ENCODE peak calls at places on chromosomes 13 and 19, in six cellular contexts. One of them, this sample, is unnamed.
A peak's percentile ranks its signal among the peaks of the same experiment; 100 is the strongest.

GRCh38 chr13:48319458-48320395 is 16.2 kb downstream of the RB1 start:
- DNase-seq in activated CD4-positive, alpha-beta T cell treated with anti-CD3 and anti-CD28 coated beads, Interleukin-2, amount 10 ng/mL, durations not matched to agents 7 days and 5 days: no peak
- DNase-seq in nephron progenitor cell: no peak
- DNase-seq in neural crest cell: no peak
- DNase-seq in C1 segment of cervical spinal cord: no peak
- DNase-seq in HS-5: no peak
- DNase-seq in this sample: no peak

GRCh38 chr13:57813641-57814040 is 182.1 kb downstream of the PCDH17 start:
- DNase-seq in activated CD4-positive, alpha-beta T cell treated with anti-CD3 and anti-CD28 coated beads, Interleukin-2, amount 10 ng/mL, durations not matched to agents 7 days and 5 days: no peak
- DNase-seq in nephron progenitor cell: no peak
- DNase-seq in neural crest cell: no peak
- DNase-seq in C1 segment of cervical spinal cord: no peak
- DNase-seq in HS-5: no peak
- DNase-seq in this sample: no peak

GRCh38 chr19:51986309-51987291 is at the start of gene ZNF350:
- DNase-seq in activated CD4-positive, alpha-beta T cell treated with anti-CD3 and anti-CD28 coated beads, Interleukin-2, amount 10 ng/mL, durations not matched to agents 7 days and 5 days: peak; percentile 95
- DNase-seq in nephron progenitor cell: peak; percentile 72
- DNase-seq in neural crest cell: peak; percentile 75
- DNase-seq in C1 segment of cervical spinal cord: peak; percentile 84
- DNase-seq in HS-5: peak; percentile 74
- DNase-seq in this sample: peak; percentile 82

GRCh38 chr13:111303559-111303958 is 16.9 kb upstream of the TEX29 start:
- DNase-seq in activated CD4-positive, alpha-beta T cell treated with anti-CD3 and anti-CD28 coated beads, Interleukin-2, amount 10 ng/mL, durations not matched to agents 7 days and 5 days: no peak
- DNase-seq in nephron progenitor cell: no peak
- DNase-seq in neural crest cell: no peak
- DNase-seq in C1 segment of cervical spinal cord: no peak
- DNase-seq in HS-5: no peak
- DNase-seq in this sample: no peak

GRCh38 chr13:101893021-101893420 is 440.5 kb downstream of the ITGBL1 start:
- DNase-seq in activated CD4-positive, alpha-beta T cell treated with anti-CD3 and anti-CD28 coated beads, Interleukin-2, amount 10 ng/mL, durations not matched to agents 7 days and 5 days: no peak
- DNase-seq in nephron progenitor cell: no peak
- DNase-seq in neural crest cell: no peak
- DNase-seq in C1 segment of cervical spinal cord: no peak
- DNase-seq in HS-5: no peak
- DNase-seq in this sample: no peak

GRCh38 chr13:98252931-98253470 is 75.9 kb upstream of the RNF113B start:
- DNase-seq in activated CD4-positive, alpha-beta T cell treated with anti-CD3 and anti-CD28 coated beads, Interleukin-2, amount 10 ng/mL, durations not matched to agents 7 days and 5 days: no peak
- DNase-seq in nephron progenitor cell: no peak
- DNase-seq in neural crest cell: no peak
- DNase-seq in C1 segment of cervical spinal cord: no peak
- DNase-seq in HS-5: no peak
- DNase-seq in this sample: no peak

GRCh38 chr19:6402834-6403608 is 10.1 kb upstream of the GTF2F1 start:
- DNase-seq in activated CD4-positive, alpha-beta T cell treated with anti-CD3 and anti-CD28 coated beads, Interleukin-2, amount 10 ng/mL, durations not matched to agents 7 days and 5 days: no peak
- DNase-seq in nephron progenitor cell: peak; percentile 27
- DNase-seq in neural crest cell: peak; percentile 53
- DNase-seq in C1 segment of cervical spinal cord: peak; percentile 33
- DNase-seq in HS-5: no peak
- DNase-seq in this sample: no peak

GRCh38 chr19:10718205-10719196 is 622 bp downstream of the DNM2 start:
- DNase-seq in activated CD4-positive, alpha-beta T cell treated with anti-CD3 and anti-CD28 coated beads, Interleukin-2, amount 10 ng/mL, durations not matched to agents 7 days and 5 days: peak; percentile 52
- DNase-seq in nephron progenitor cell: peak; percentile 71
- DNase-seq in neural crest cell: peak; percentile 29
- DNase-seq in C1 segment of cervical spinal cord: no peak
- DNase-seq in HS-5: no peak
- DNase-seq in this sample: peak; percentile 56

GRCh38 chr13:30997697-30998547 is 65.5 kb downstream of the TEX26 start:
- DNase-seq in activated CD4-positive, alpha-beta T cell treated with anti-CD3 and anti-CD28 coated beads, Interleukin-2, amount 10 ng/mL, durations not matched to agents 7 days and 5 days: no peak
- DNase-seq in nephron progenitor cell: no peak
- DNase-seq in neural crest cell: no peak
- DNase-seq in C1 segment of cervical spinal cord: no peak
- DNase-seq in HS-5: no peak
- DNase-seq in this sample: no peak

GRCh38 chr13:78978381-78978998 is 319.5 kb upstream of the OBI1 start:
- DNase-seq in activated CD4-positive, alpha-beta T cell treated with anti-CD3 and anti-CD28 coated beads, Interleukin-2, amount 10 ng/mL, durations not matched to agents 7 days and 5 days: peak; percentile 61
- DNase-seq in nephron progenitor cell: peak; percentile 51
- DNase-seq in neural crest cell: peak; percentile 60
- DNase-seq in C1 segment of cervical spinal cord: no peak
- DNase-seq in HS-5: peak; percentile 19
- DNase-seq in this sample: peak; percentile 39

GRCh38 chr19:43362179-43362578 is 8.7 kb downstream of the CD177 start:
- DNase-seq in activated CD4-positive, alpha-beta T cell treated with anti-CD3 and anti-CD28 coated beads, Interleukin-2, amount 10 ng/mL, durations not matched to agents 7 days and 5 days: no peak
- DNase-seq in nephron progenitor cell: no peak
- DNase-seq in neural crest cell: no peak
- DNase-seq in C1 segment of cervical spinal cord: no peak
- DNase-seq in HS-5: no peak
- DNase-seq in this sample: no peak

GRCh38 chr13:93045836-93046235 is 180.8 kb upstream of the GPC6 start:
- DNase-seq in activated CD4-positive, alpha-beta T cell treated with anti-CD3 and anti-CD28 coated beads, Interleukin-2, amount 10 ng/mL, durations not matched to agents 7 days and 5 days: no peak
- DNase-seq in nephron progenitor cell: no peak
- DNase-seq in neural crest cell: no peak
- DNase-seq in C1 segment of cervical spinal cord: no peak
- DNase-seq in HS-5: no peak
- DNase-seq in this sample: no peak

GRCh38 chr19:45347570-45348366 is 7.2 kb downstream of the KLC3 start:
- DNase-seq in activated CD4-positive, alpha-beta T cell treated with anti-CD3 and anti-CD28 coated beads, Interleukin-2, amount 10 ng/mL, durations not matched to agents 7 days and 5 days: no peak
- DNase-seq in nephron progenitor cell: no peak
- DNase-seq in neural crest cell: no peak
- DNase-seq in C1 segment of cervical spinal cord: no peak
- DNase-seq in HS-5: no peak
- DNase-seq in this sample: no peak

GRCh38 chr19:45769821-45770191 is 754 bp upstream of the SIX5 start:
- DNase-seq in activated CD4-positive, alpha-beta T cell treated with anti-CD3 and anti-CD28 coated beads, Interleukin-2, amount 10 ng/mL, durations not matched to agents 7 days and 5 days: peak; percentile 62
- DNase-seq in nephron progenitor cell: peak; percentile 52
- DNase-seq in neural crest cell: no peak
- DNase-seq in C1 segment of cervical spinal cord: no peak
- DNase-seq in HS-5: no peak
- DNase-seq in this sample: peak; percentile 67

GRCh38 chr13:93174260-93174659 is 52.3 kb upstream of the GPC6 start:
- DNase-seq in activated CD4-positive, alpha-beta T cell treated with anti-CD3 and anti-CD28 coated beads, Interleukin-2, amount 10 ng/mL, durations not matched to agents 7 days and 5 days: no peak
- DNase-seq in nephron progenitor cell: no peak
- DNase-seq in neural crest cell: no peak
- DNase-seq in C1 segment of cervical spinal cord: no peak
- DNase-seq in HS-5: no peak
- DNase-seq in this sample: no peak

GRCh38 chr13:101941095-101941777 is 460.6 kb downstream of the FGF14 start:
- DNase-seq in activated CD4-positive, alpha-beta T cell treated with anti-CD3 and anti-CD28 coated beads, Interleukin-2, amount 10 ng/mL, durations not matched to agents 7 days and 5 days: no peak
- DNase-seq in nephron progenitor cell: no peak
- DNase-seq in neural crest cell: no peak
- DNase-seq in C1 segment of cervical spinal cord: no peak
- DNase-seq in HS-5: no peak
- DNase-seq in this sample: no peak

GRCh38 chr13:51844862-51845573 is at the start of gene TMEM272:
- DNase-seq in activated CD4-positive, alpha-beta T cell treated with anti-CD3 and anti-CD28 coated beads, Interleukin-2, amount 10 ng/mL, durations not matched to agents 7 days and 5 days: peak; percentile 40
- DNase-seq in nephron progenitor cell: peak; percentile 79
- DNase-seq in neural crest cell: peak; percentile 74
- DNase-seq in C1 segment of cervical spinal cord: peak; percentile 10
- DNase-seq in HS-5: no peak
- DNase-seq in this sample: peak; percentile 84

GRCh38 chr19:56769650-56770049 is 70.9 kb downstream of the PEG3 start:
- DNase-seq in activated CD4-positive, alpha-beta T cell treated with anti-CD3 and anti-CD28 coated beads, Interleukin-2, amount 10 ng/mL, durations not matched to agents 7 days and 5 days: no peak
- DNase-seq in nephron progenitor cell: no peak
- DNase-seq in neural crest cell: no peak
- DNase-seq in C1 segment of cervical spinal cord: no peak
- DNase-seq in HS-5: no peak
- DNase-seq in this sample: no peak

GRCh38 chr13:49678172-49678914 is 12.9 kb downstream of the EBPL start:
- DNase-seq in activated CD4-positive, alpha-beta T cell treated with anti-CD3 and anti-CD28 coated beads, Interleukin-2, amount 10 ng/mL, durations not matched to agents 7 days and 5 days: no peak
- DNase-seq in nephron progenitor cell: no peak
- DNase-seq in neural crest cell: no peak
- DNase-seq in C1 segment of cervical spinal cord: no peak
- DNase-seq in HS-5: no peak
- DNase-seq in this sample: no peak

GRCh38 chr19:31819837-31820236 is 470.6 kb upstream of the TSHZ3 start:
- DNase-seq in activated CD4-positive, alpha-beta T cell treated with anti-CD3 and anti-CD28 coated beads, Interleukin-2, amount 10 ng/mL, durations not matched to agents 7 days and 5 days: no peak
- DNase-seq in nephron progenitor cell: no peak
- DNase-seq in neural crest cell: no peak
- DNase-seq in C1 segment of cervical spinal cord: no peak
- DNase-seq in HS-5: no peak
- DNase-seq in this sample: no peak

GRCh38 chr13:102286326-102286725 is 115.5 kb downstream of the FGF14 start:
- DNase-seq in activated CD4-positive, alpha-beta T cell treated with anti-CD3 and anti-CD28 coated beads, Interleukin-2, amount 10 ng/mL, durations not matched to agents 7 days and 5 days: no peak
- DNase-seq in nephron progenitor cell: no peak
- DNase-seq in neural crest cell: no peak
- DNase-seq in C1 segment of cervical spinal cord: no peak
- DNase-seq in HS-5: peak; percentile 73
- DNase-seq in this sample: no peak

GRCh38 chr19:39409886-39410619 is 2.4 kb upstream of the PLEKHG2 start:
- DNase-seq in activated CD4-positive, alpha-beta T cell treated with anti-CD3 and anti-CD28 coated beads, Interleukin-2, amount 10 ng/mL, durations not matched to agents 7 days and 5 days: peak; percentile 64
- DNase-seq in nephron progenitor cell: peak; percentile 59
- DNase-seq in neural crest cell: no peak
- DNase-seq in C1 segment of cervical spinal cord: peak; percentile 48
- DNase-seq in HS-5: no peak
- DNase-seq in this sample: peak; percentile 69